ENCODE peak calls at places on chromosomes 7 and 10, in nine cellular contexts. One of them, this sample, is unnamed.

GRCh38 chr10:29908977-29909376 is 150.4 kb downstream of the JCAD start:
- DNase-seq in central memory CD4-positive, alpha-beta T cell: no peak
- DNase-seq in IMR-90: no peak
- DNase-seq in T-helper 9 cell: no peak
- DNase-seq in AG08396: no peak
- DNase-seq in hepatic stellate cell: no peak
- DNase-seq in neural crest cell: no peak
- DNase-seq in stimulated activated CD4-positive, alpha-beta T cell treated with anti-CD3 and anti-CD28 coated beads, TNF-alpha, amount 100 ng/mL, for 4 hours: no peak
- DNase-seq in T-cell: no peak
- DNase-seq in this sample: no peak

GRCh38 chr10:32156031-32156495 is 99.8 kb upstream of the KIF5B start:
- DNase-seq in neural crest cell: no peak
- DNase-seq in T-cell: no peak
- DNase-seq in stimulated activated CD4-positive, alpha-beta T cell treated with anti-CD3 and anti-CD28 coated beads, TNF-alpha, amount 100 ng/mL, for 4 hours: no peak
- DNase-seq in T-helper 9 cell: no peak
- DNase-seq in central memory CD4-positive, alpha-beta T cell: no peak
- DNase-seq in AG08396: no peak
- DNase-seq in hepatic stellate cell: no peak
- DNase-seq in IMR-90: no peak
- DNase-seq in this sample: no peak

GRCh38 chr7:148319316-148319808 is 271.2 kb upstream of the C7orf33 start:
- DNase-seq in stimulated activated CD4-positive, alpha-beta T cell treated with anti-CD3 and anti-CD28 coated beads, TNF-alpha, amount 100 ng/mL, for 4 hours: no peak
- DNase-seq in neural crest cell: no peak
- DNase-seq in hepatic stellate cell: no peak
- DNase-seq in T-cell: no peak
- DNase-seq in AG08396: no peak
- DNase-seq in central memory CD4-positive, alpha-beta T cell: no peak
- DNase-seq in T-helper 9 cell: no peak
- DNase-seq in IMR-90: no peak
- DNase-seq in this sample: no peak

GRCh38 chr7:32573110-32573687 is 77.9 kb downstream of the AVL9 start:
- DNase-seq in AG08396: no peak
- DNase-seq in hepatic stellate cell: no peak
- DNase-seq in T-helper 9 cell: no peak
- DNase-seq in T-cell: no peak
- DNase-seq in stimulated activated CD4-positive, alpha-beta T cell treated with anti-CD3 and anti-CD28 coated beads, TNF-alpha, amount 100 ng/mL, for 4 hours: no peak
- DNase-seq in neural crest cell: no peak
- DNase-seq in central memory CD4-positive, alpha-beta T cell: no peak
- DNase-seq in IMR-90: no peak
- DNase-seq in this sample: no peak

GRCh38 chr10:5615263-5615820 is 51.1 kb downstream of the ASB13 start:
- DNase-seq in IMR-90: no peak
- DNase-seq in T-cell: no peak
- DNase-seq in hepatic stellate cell: peak
- DNase-seq in AG08396: peak
- DNase-seq in stimulated activated CD4-positive, alpha-beta T cell treated with anti-CD3 and anti-CD28 coated beads, TNF-alpha, amount 100 ng/mL, for 4 hours: no peak
- DNase-seq in central memory CD4-positive, alpha-beta T cell: no peak
- DNase-seq in neural crest cell: no peak
- DNase-seq in T-helper 9 cell: no peak
- DNase-seq in this sample: no peak

GRCh38 chr10:79142064-79142491 is 73.3 kb downstream of the ZMIZ1 start:
- DNase-seq in T-helper 9 cell: no peak
- DNase-seq in T-cell: no peak
- DNase-seq in hepatic stellate cell: no peak
- DNase-seq in AG08396: peak
- DNase-seq in IMR-90: peak
- DNase-seq in neural crest cell: no peak
- DNase-seq in central memory CD4-positive, alpha-beta T cell: no peak
- DNase-seq in stimulated activated CD4-positive, alpha-beta T cell treated with anti-CD3 and anti-CD28 coated beads, TNF-alpha, amount 100 ng/mL, for 4 hours: no peak
- DNase-seq in this sample: no peak

GRCh38 chr10:113409147-113409546 is 143.7 kb upstream of the HABP2 start:
- DNase-seq in IMR-90: no peak
- DNase-seq in neural crest cell: no peak
- DNase-seq in T-helper 9 cell: no peak
- DNase-seq in stimulated activated CD4-positive, alpha-beta T cell treated with anti-CD3 and anti-CD28 coated beads, TNF-alpha, amount 100 ng/mL, for 4 hours: no peak
- DNase-seq in T-cell: no peak
- DNase-seq in hepatic stellate cell: no peak
- DNase-seq in AG08396: no peak
- DNase-seq in central memory CD4-positive, alpha-beta T cell: no peak
- DNase-seq in this sample: no peak

GRCh38 chr7:7739718-7740355 is 21.4 kb upstream of the RPA3 start:
- DNase-seq in AG08396: no peak
- DNase-seq in central memory CD4-positive, alpha-beta T cell: no peak
- DNase-seq in T-cell: no peak
- DNase-seq in stimulated activated CD4-positive, alpha-beta T cell treated with anti-CD3 and anti-CD28 coated beads, TNF-alpha, amount 100 ng/mL, for 4 hours: no peak
- DNase-seq in hepatic stellate cell: no peak
- DNase-seq in T-helper 9 cell: no peak
- DNase-seq in IMR-90: no peak
- DNase-seq in neural crest cell: no peak
- DNase-seq in this sample: no peak

GRCh38 chr7:55387062-55387965 is 22.2 kb downstream of the LANCL2 start:
- DNase-seq in IMR-90: peak
- DNase-seq in T-helper 9 cell: no peak
- DNase-seq in central memory CD4-positive, alpha-beta T cell: no peak
- DNase-seq in AG08396: no peak
- DNase-seq in hepatic stellate cell: no peak
- DNase-seq in T-cell: no peak
- DNase-seq in stimulated activated CD4-positive, alpha-beta T cell treated with anti-CD3 and anti-CD28 coated beads, TNF-alpha, amount 100 ng/mL, for 4 hours: no peak
- DNase-seq in neural crest cell: no peak
- DNase-seq in this sample: no peak